ENCODE peak calls at places on chromosome 11, in four cellular contexts. G is tibial artery, F is Kasumi-1, R is KBM-7. A is an unnamed sample.

GRCh38 chr11:3855808-3856491 is 486 bp downstream of the STIM1 start:
- DNase-seq in G (peak; percentile 77), R (peak; percentile 64), F (peak; percentile 27), A (peak; percentile 59)

GRCh38 chr11:102306817-102307814 is 10.2 kb upstream of the BIRC3 start:
- DNase-seq in F (no peak), R (peak; percentile 27), G (no peak), A (no peak)

GRCh38 chr11:126808851-126809250 is 191.7 kb downstream of the KIRREL3 start:
- DNase-seq in G (no peak), F (no peak), R (no peak), A (no peak)

GRCh38 chr11:1234771-1235614 is 12.1 kb downstream of the MUC5B start:
- DNase-seq in F (no peak), G (peak; percentile 48), R (no peak), A (no peak)

GRCh38 chr11:34630544-34630943 is 9.7 kb downstream of the EHF start:
- DNase-seq in F (no peak), R (no peak), G (no peak), A (no peak)

GRCh38 chr11:1484716-1485503 is 1.7 kb downstream of the MOB2 start:
- DNase-seq in R (no peak), F (no peak), G (peak; percentile 88), A (no peak)

GRCh38 chr11:87236368-87236767 is 198.6 kb downstream of the TMEM135 start:
- DNase-seq in G (no peak), R (no peak), F (no peak), A (no peak)

GRCh38 chr11:61815790-61816735 is 740 bp downstream of the FADS1 start:
- DNase-seq in F (peak; percentile 49), R (no peak), G (peak; percentile 89), A (peak; percentile 66)

GRCh38 chr11:6258571-6258998 is 1.1 kb upstream of the CCKBR start:
- DNase-seq in R (no peak), F (no peak), G (no peak), A (no peak)

GRCh38 chr11:120121336-120121735 is 16.6 kb downstream of the TRIM29 start:
- DNase-seq in G (no peak), R (no peak), F (no peak), A (peak; percentile 55)

GRCh38 chr11:103892603-103893002 is 143.8 kb upstream of the DDI1 start:
- DNase-seq in F (no peak), G (no peak), R (no peak), A (peak; percentile 4)

GRCh38 chr11:24575392-24575791 is 78.5 kb downstream of the LUZP2 start:
- DNase-seq in R (no peak), F (no peak), G (no peak), A (no peak)

GRCh38 chr11:1943576-1943975 is 3.6 kb upstream of the MRPL23 start:
- DNase-seq in F (no peak), G (peak; percentile 39), R (no peak), A (no peak)

GRCh38 chr11:65476632-65477270 is 22.1 kb upstream of the MALAT1 start:
- DNase-seq in R (peak; percentile 29), F (no peak), G (peak; percentile 72), A (no peak)

GRCh38 chr11:58024601-58025091 is 965 bp downstream of the OR9Q1 start:
- DNase-seq in F (no peak), G (peak; percentile 88), R (no peak), A (no peak)

GRCh38 chr11:14593671-14594070 is 49.9 kb upstream of the PDE3B start:
- DNase-seq in F (no peak), G (no peak), R (peak; percentile 51), A (no peak)

GRCh38 chr11:100297516-100297915 is 389.6 kb upstream of the ARHGAP42 start:
- DNase-seq in G (no peak), F (no peak), R (no peak), A (no peak)

GRCh38 chr11:31943056-31943780 is 132.1 kb upstream of the PAX6 start:
- DNase-seq in F (no peak), G (no peak), R (no peak), A (no peak)